ENCODE peak calls at places on chromosomes 3 and 15, in six cellular contexts. One of them, this sample, is unnamed.

GRCh38 chr3:194673761-194674160 is 1.8 kb upstream of the LSG1 start:
- DNase-seq in astrocyte of the spinal cord: no peak
- DNase-seq in EH: no peak
- DNase-seq in C1 segment of cervical spinal cord: no peak
- DNase-seq in psoas muscle: no peak
- DNase-seq in stimulated activated CD8-positive, alpha-beta memory T cell treated with anti-CD3 and anti-CD28 coated beads, Interleukin-15, amount 100 ng/mL, for 24 hours: no peak
- DNase-seq in this sample: no peak

GRCh38 chr15:101054116-101054515 is 135.0 kb downstream of the LRRK1 start:
- DNase-seq in C1 segment of cervical spinal cord: no peak
- DNase-seq in astrocyte of the spinal cord: no peak
- DNase-seq in stimulated activated CD8-positive, alpha-beta memory T cell treated with anti-CD3 and anti-CD28 coated beads, Interleukin-15, amount 100 ng/mL, for 24 hours: no peak
- DNase-seq in psoas muscle: no peak
- DNase-seq in EH: no peak
- DNase-seq in this sample: no peak

GRCh38 chr3:115921711-115922110 is 298.4 kb downstream of the GAP43 start:
- DNase-seq in astrocyte of the spinal cord: no peak
- DNase-seq in stimulated activated CD8-positive, alpha-beta memory T cell treated with anti-CD3 and anti-CD28 coated beads, Interleukin-15, amount 100 ng/mL, for 24 hours: no peak
- DNase-seq in C1 segment of cervical spinal cord: no peak
- DNase-seq in psoas muscle: no peak
- DNase-seq in EH: no peak
- DNase-seq in this sample: no peak

GRCh38 chr3:166322394-166322793 is 485.2 kb upstream of the BCHE start:
- DNase-seq in psoas muscle: no peak
- DNase-seq in EH: no peak
- DNase-seq in astrocyte of the spinal cord: no peak
- DNase-seq in stimulated activated CD8-positive, alpha-beta memory T cell treated with anti-CD3 and anti-CD28 coated beads, Interleukin-15, amount 100 ng/mL, for 24 hours: no peak
- DNase-seq in C1 segment of cervical spinal cord: no peak
- DNase-seq in this sample: no peak

GRCh38 chr15:39609166-39609918 is 28.5 kb downstream of the THBS1 start:
- DNase-seq in psoas muscle: no peak
- DNase-seq in C1 segment of cervical spinal cord: no peak
- DNase-seq in stimulated activated CD8-positive, alpha-beta memory T cell treated with anti-CD3 and anti-CD28 coated beads, Interleukin-15, amount 100 ng/mL, for 24 hours: no peak
- DNase-seq in astrocyte of the spinal cord: no peak
- DNase-seq in EH: no peak
- DNase-seq in this sample: no peak

GRCh38 chr3:13233487-13234154 is 160.4 kb upstream of the IQSEC1 start:
- DNase-seq in C1 segment of cervical spinal cord: no peak
- DNase-seq in astrocyte of the spinal cord: no peak
- DNase-seq in stimulated activated CD8-positive, alpha-beta memory T cell treated with anti-CD3 and anti-CD28 coated beads, Interleukin-15, amount 100 ng/mL, for 24 hours: no peak
- DNase-seq in psoas muscle: no peak
- DNase-seq in EH: no peak
- DNase-seq in this sample: no peak

GRCh38 chr15:42157981-42158765 is 1.7 kb upstream of the PLA2G4F start:
- DNase-seq in C1 segment of cervical spinal cord: no peak
- DNase-seq in stimulated activated CD8-positive, alpha-beta memory T cell treated with anti-CD3 and anti-CD28 coated beads, Interleukin-15, amount 100 ng/mL, for 24 hours: no peak
- DNase-seq in psoas muscle: no peak
- DNase-seq in EH: peak; percentile 65
- DNase-seq in astrocyte of the spinal cord: peak; percentile 74
- DNase-seq in this sample: peak; percentile 71

GRCh38 chr15:31339558-31339895 is 12.9 kb downstream of the KLF13 start:
- DNase-seq in C1 segment of cervical spinal cord: no peak
- DNase-seq in stimulated activated CD8-positive, alpha-beta memory T cell treated with anti-CD3 and anti-CD28 coated beads, Interleukin-15, amount 100 ng/mL, for 24 hours: no peak
- DNase-seq in psoas muscle: no peak
- DNase-seq in astrocyte of the spinal cord: no peak
- DNase-seq in EH: no peak
- DNase-seq in this sample: no peak

GRCh38 chr3:73625124-73625665 is 454 bp upstream of the PDZRN3 start:
- DNase-seq in EH: peak; percentile 75
- DNase-seq in psoas muscle: peak; percentile 53
- DNase-seq in astrocyte of the spinal cord: peak; percentile 72
- DNase-seq in stimulated activated CD8-positive, alpha-beta memory T cell treated with anti-CD3 and anti-CD28 coated beads, Interleukin-15, amount 100 ng/mL, for 24 hours: no peak
- DNase-seq in C1 segment of cervical spinal cord: peak; percentile 20
- DNase-seq in this sample: peak; percentile 76

GRCh38 chr3:190059242-190059590 is 61.5 kb downstream of the P3H2 start:
- DNase-seq in stimulated activated CD8-positive, alpha-beta memory T cell treated with anti-CD3 and anti-CD28 coated beads, Interleukin-15, amount 100 ng/mL, for 24 hours: no peak
- DNase-seq in astrocyte of the spinal cord: peak; percentile 53
- DNase-seq in C1 segment of cervical spinal cord: no peak
- DNase-seq in psoas muscle: no peak
- DNase-seq in EH: peak; percentile 57
- DNase-seq in this sample: no peak

GRCh38 chr3:183038764-183039163 is 58.4 kb upstream of the DCUN1D1 start:
- DNase-seq in EH: no peak
- DNase-seq in stimulated activated CD8-positive, alpha-beta memory T cell treated with anti-CD3 and anti-CD28 coated beads, Interleukin-15, amount 100 ng/mL, for 24 hours: no peak
- DNase-seq in psoas muscle: no peak
- DNase-seq in astrocyte of the spinal cord: no peak
- DNase-seq in C1 segment of cervical spinal cord: no peak
- DNase-seq in this sample: no peak

GRCh38 chr3:66428733-66429132 is 72.1 kb downstream of the LRIG1 start:
- DNase-seq in stimulated activated CD8-positive, alpha-beta memory T cell treated with anti-CD3 and anti-CD28 coated beads, Interleukin-15, amount 100 ng/mL, for 24 hours: no peak
- DNase-seq in psoas muscle: peak; percentile 86
- DNase-seq in C1 segment of cervical spinal cord: peak; percentile 47
- DNase-seq in astrocyte of the spinal cord: peak; percentile 100
- DNase-seq in EH: peak; percentile 98
- DNase-seq in this sample: peak; percentile 97

GRCh38 chr3:89353465-89353864 is 246.0 kb downstream of the EPHA3 start:
- DNase-seq in psoas muscle: no peak
- DNase-seq in astrocyte of the spinal cord: no peak
- DNase-seq in EH: no peak
- DNase-seq in stimulated activated CD8-positive, alpha-beta memory T cell treated with anti-CD3 and anti-CD28 coated beads, Interleukin-15, amount 100 ng/mL, for 24 hours: no peak
- DNase-seq in C1 segment of cervical spinal cord: no peak
- DNase-seq in this sample: no peak

GRCh38 chr15:37009288-37009687 is 91.1 kb downstream of the MEIS2 start:
- DNase-seq in EH: no peak
- DNase-seq in stimulated activated CD8-positive, alpha-beta memory T cell treated with anti-CD3 and anti-CD28 coated beads, Interleukin-15, amount 100 ng/mL, for 24 hours: no peak
- DNase-seq in C1 segment of cervical spinal cord: no peak
- DNase-seq in psoas muscle: no peak
- DNase-seq in astrocyte of the spinal cord: no peak
- DNase-seq in this sample: no peak

GRCh38 chr3:140941090-140941433 is 574 bp upstream of the SLC25A36 start:
- DNase-seq in stimulated activated CD8-positive, alpha-beta memory T cell treated with anti-CD3 and anti-CD28 coated beads, Interleukin-15, amount 100 ng/mL, for 24 hours: no peak
- DNase-seq in EH: no peak
- DNase-seq in psoas muscle: no peak
- DNase-seq in C1 segment of cervical spinal cord: no peak
- DNase-seq in astrocyte of the spinal cord: no peak
- DNase-seq in this sample: no peak

GRCh38 chr3:160130950-160131349 is 94.3 kb upstream of the C3orf80 start:
- DNase-seq in stimulated activated CD8-positive, alpha-beta memory T cell treated with anti-CD3 and anti-CD28 coated beads, Interleukin-15, amount 100 ng/mL, for 24 hours: no peak
- DNase-seq in psoas muscle: no peak
- DNase-seq in EH: peak; percentile 55
- DNase-seq in astrocyte of the spinal cord: peak; percentile 60
- DNase-seq in C1 segment of cervical spinal cord: no peak
- DNase-seq in this sample: peak; percentile 67

GRCh38 chr3:54071596-54071995 is 50.8 kb upstream of the CACNA2D3 start:
- DNase-seq in stimulated activated CD8-positive, alpha-beta memory T cell treated with anti-CD3 and anti-CD28 coated beads, Interleukin-15, amount 100 ng/mL, for 24 hours: no peak
- DNase-seq in psoas muscle: no peak
- DNase-seq in C1 segment of cervical spinal cord: no peak
- DNase-seq in EH: no peak
- DNase-seq in astrocyte of the spinal cord: no peak
- DNase-seq in this sample: no peak

GRCh38 chr3:193971268-193971751 is 164.6 kb upstream of the HES1 start:
- DNase-seq in stimulated activated CD8-positive, alpha-beta memory T cell treated with anti-CD3 and anti-CD28 coated beads, Interleukin-15, amount 100 ng/mL, for 24 hours: no peak
- DNase-seq in psoas muscle: no peak
- DNase-seq in EH: peak; percentile 52
- DNase-seq in C1 segment of cervical spinal cord: no peak
- DNase-seq in astrocyte of the spinal cord: peak; percentile 79
- DNase-seq in this sample: peak; percentile 87

GRCh38 chr15:68313501-68314390 is 36.2 kb downstream of the FEM1B start:
- DNase-seq in astrocyte of the spinal cord: no peak
- DNase-seq in stimulated activated CD8-positive, alpha-beta memory T cell treated with anti-CD3 and anti-CD28 coated beads, Interleukin-15, amount 100 ng/mL, for 24 hours: no peak
- DNase-seq in EH: no peak
- DNase-seq in psoas muscle: no peak
- DNase-seq in C1 segment of cervical spinal cord: no peak
- DNase-seq in this sample: no peak

GRCh38 chr3:18738393-18739097 is 313.4 kb upstream of the SATB1 start:
- DNase-seq in C1 segment of cervical spinal cord: no peak
- DNase-seq in EH: no peak
- DNase-seq in psoas muscle: no peak
- DNase-seq in astrocyte of the spinal cord: no peak
- DNase-seq in stimulated activated CD8-positive, alpha-beta memory T cell treated with anti-CD3 and anti-CD28 coated beads, Interleukin-15, amount 100 ng/mL, for 24 hours: no peak
- DNase-seq in this sample: no peak

GRCh38 chr15:68524753-68525584 is 53.8 kb upstream of the CORO2B start:
- DNase-seq in astrocyte of the spinal cord: peak; percentile 88
- DNase-seq in psoas muscle: no peak
- DNase-seq in stimulated activated CD8-positive, alpha-beta memory T cell treated with anti-CD3 and anti-CD28 coated beads, Interleukin-15, amount 100 ng/mL, for 24 hours: no peak
- DNase-seq in C1 segment of cervical spinal cord: no peak
- DNase-seq in EH: peak; percentile 89
- DNase-seq in this sample: peak; percentile 71

GRCh38 chr3:105365536-105366301 is 990 bp upstream of the ALCAM start:
- DNase-seq in C1 segment of cervical spinal cord: peak; percentile 72
- DNase-seq in astrocyte of the spinal cord: peak; percentile 87
- DNase-seq in stimulated activated CD8-positive, alpha-beta memory T cell treated with anti-CD3 and anti-CD28 coated beads, Interleukin-15, amount 100 ng/mL, for 24 hours: no peak
- DNase-seq in EH: peak; percentile 68
- DNase-seq in psoas muscle: no peak
- DNase-seq in this sample: peak; percentile 71

GRCh38 chr3:106587581-106587980 is 718.8 kb upstream of the CBLB start:
- DNase-seq in astrocyte of the spinal cord: no peak
- DNase-seq in EH: no peak
- DNase-seq in psoas muscle: no peak
- DNase-seq in stimulated activated CD8-positive, alpha-beta memory T cell treated with anti-CD3 and anti-CD28 coated beads, Interleukin-15, amount 100 ng/mL, for 24 hours: no peak
- DNase-seq in C1 segment of cervical spinal cord: no peak
- DNase-seq in this sample: no peak

GRCh38 chr3:156615592-156616173 is 58.7 kb upstream of the TIPARP start:
- DNase-seq in C1 segment of cervical spinal cord: no peak
- DNase-seq in psoas muscle: no peak
- DNase-seq in EH: peak; percentile 90
- DNase-seq in stimulated activated CD8-positive, alpha-beta memory T cell treated with anti-CD3 and anti-CD28 coated beads, Interleukin-15, amount 100 ng/mL, for 24 hours: no peak
- DNase-seq in astrocyte of the spinal cord: peak; percentile 92
- DNase-seq in this sample: peak; percentile 86

GRCh38 chr15:62495670-62496328 is 330.7 kb upstream of the C2CD4B start:
- DNase-seq in psoas muscle: no peak
- DNase-seq in C1 segment of cervical spinal cord: no peak
- DNase-seq in astrocyte of the spinal cord: peak; percentile 86
- DNase-seq in stimulated activated CD8-positive, alpha-beta memory T cell treated with anti-CD3 and anti-CD28 coated beads, Interleukin-15, amount 100 ng/mL, for 24 hours: no peak
- DNase-seq in EH: peak; percentile 95
- DNase-seq in this sample: peak; percentile 66

GRCh38 chr3:171758109-171758508 is 52.2 kb downstream of the PLD1 start:
- DNase-seq in EH: no peak
- DNase-seq in C1 segment of cervical spinal cord: no peak
- DNase-seq in stimulated activated CD8-positive, alpha-beta memory T cell treated with anti-CD3 and anti-CD28 coated beads, Interleukin-15, amount 100 ng/mL, for 24 hours: no peak
- DNase-seq in astrocyte of the spinal cord: no peak
- DNase-seq in psoas muscle: no peak
- DNase-seq in this sample: no peak

GRCh38 chr3:7977245-7978103 is 524.1 kb upstream of the LMCD1 start:
- DNase-seq in stimulated activated CD8-positive, alpha-beta memory T cell treated with anti-CD3 and anti-CD28 coated beads, Interleukin-15, amount 100 ng/mL, for 24 hours: no peak
- DNase-seq in psoas muscle: no peak
- DNase-seq in EH: no peak
- DNase-seq in astrocyte of the spinal cord: peak; percentile 44
- DNase-seq in C1 segment of cervical spinal cord: no peak
- DNase-seq in this sample: peak; percentile 72

GRCh38 chr15:83203543-83203942 is 4.1 kb downstream of the HDGFL3 start:
- DNase-seq in EH: no peak
- DNase-seq in astrocyte of the spinal cord: no peak
- DNase-seq in stimulated activated CD8-positive, alpha-beta memory T cell treated with anti-CD3 and anti-CD28 coated beads, Interleukin-15, amount 100 ng/mL, for 24 hours: no peak
- DNase-seq in psoas muscle: no peak
- DNase-seq in C1 segment of cervical spinal cord: no peak
- DNase-seq in this sample: no peak

GRCh38 chr3:181265750-181266333 is 276.3 kb upstream of the DNAJC19 start:
- DNase-seq in stimulated activated CD8-positive, alpha-beta memory T cell treated with anti-CD3 and anti-CD28 coated beads, Interleukin-15, amount 100 ng/mL, for 24 hours: no peak
- DNase-seq in EH: no peak
- DNase-seq in psoas muscle: no peak
- DNase-seq in C1 segment of cervical spinal cord: no peak
- DNase-seq in astrocyte of the spinal cord: peak; percentile 18
- DNase-seq in this sample: no peak

This sample was measured in astrocyte of the hippocampus.